ENCODE peak calls at places on chromosomes 1 and 21, in ten cellular contexts. F is transverse colon, X is thoracic aorta, E is GM10248, N is lung, V is esophagus squamous epithelium, R is astrocyte of the spinal cord, W is adrenal gland, O is endothelial cell, P is cardiac fibroblast. Y is an unnamed sample.

GRCh38 chr21:34885636-34886553 is 163.2 kb downstream of the RUNX1 start:
- DNase-seq in F (peak), X (no peak), E (no peak), N (no peak), V (no peak), R (peak), W (no peak), O (no peak), P (peak), Y (no peak)

GRCh38 chr1:37478890-37479254 is 4.5 kb downstream of the ZC3H12A start:
- DNase-seq in F (peak), X (no peak), E (no peak), N (no peak), V (no peak), R (peak), W (no peak), O (no peak), P (peak), Y (no peak)

GRCh38 chr1:109214695-109215623 is 1.2 kb downstream of the SARS1 start:
- DNase-seq in F (peak), X (no peak), E (peak), N (peak), V (no peak), R (peak), W (peak), O (no peak), P (peak), Y (peak)

GRCh38 chr1:31574749-31575372 is 1.5 kb upstream of the TINAGL1 start:
- DNase-seq in F (no peak), X (no peak), E (no peak), N (peak), V (no peak), R (no peak), W (no peak), O (no peak), P (no peak), Y (no peak)

GRCh38 chr1:179883040-179883501 is 986 bp downstream of the TOR1AIP1 start:
- DNase-seq in F (peak), X (no peak), E (peak), N (no peak), V (no peak), R (no peak), W (no peak), O (no peak), P (no peak), Y (no peak)

GRCh38 chr1:73839922-73840321 is 358.1 kb downstream of the LRRIQ3 start:
- DNase-seq in F (no peak), X (no peak), E (no peak), N (no peak), V (no peak), R (peak), W (peak), O (peak), P (peak), Y (no peak)

GRCh38 chr1:150150511-150151021 is 850 bp downstream of the PLEKHO1 start:
- DNase-seq in F (peak), X (no peak), E (no peak), N (no peak), V (no peak), R (no peak), W (no peak), O (peak), P (no peak), Y (no peak)

GRCh38 chr1:228372183-228373003 is 34.2 kb downstream of the TRIM11 start:
- DNase-seq in F (peak), X (no peak), E (no peak), N (no peak), V (no peak), R (no peak), W (peak), O (no peak), P (no peak), Y (no peak)

GRCh38 chr1:223628233-223628632 is 37.3 kb downstream of the CAPN8 start:
- DNase-seq in F (peak), X (no peak), E (peak), N (peak), V (no peak), R (peak), W (peak), O (peak), P (peak), Y (peak)

GRCh38 chr1:186325239-186325638 is 49.8 kb downstream of the TPR start:
- DNase-seq in F (no peak), X (no peak), E (no peak), N (no peak), V (no peak), R (peak), W (no peak), O (no peak), P (peak), Y (peak)
- TF ChIP-seq CTCF in F (no peak), X (no peak), E (no peak), N (no peak), V (peak), R (peak), W (no peak), O (no peak), P (peak), Y (peak)

DNA sequence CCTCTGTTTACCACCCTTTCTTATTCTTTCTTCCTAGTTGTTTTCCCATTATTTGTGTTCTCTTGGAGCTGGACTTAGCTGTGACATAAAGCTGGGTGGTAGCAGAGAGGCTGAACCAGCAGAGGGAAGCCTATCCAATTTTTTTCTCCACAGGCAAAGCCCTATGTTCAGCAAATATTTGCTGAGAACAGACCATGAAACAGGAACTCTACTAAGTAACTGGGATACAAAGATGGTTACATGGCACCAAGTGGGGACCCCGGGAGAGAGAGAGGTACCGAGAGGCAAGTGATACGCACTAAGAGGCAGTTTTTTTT is 6.6 kb downstream of the CFAP141 start:
- DNase-seq in F (no peak), X (no peak), E (no peak), N (no peak), V (no peak), R (no peak), W (no peak), O (no peak), P (no peak), Y (no peak)
- TF ChIP-seq CTCF in F (no peak), X (no peak), E (no peak), N (no peak), V (no peak), R (peak), W (no peak), O (no peak), P (no peak), Y (peak)

GRCh38 chr1:17245926-17246325 is 3.0 kb upstream of the PADI3 start:
- DNase-seq in F (no peak), X (no peak), E (no peak), N (no peak), V (no peak), R (no peak), W (peak), O (no peak), P (no peak), Y (no peak)

GRCh38 chr1:17251246-17251645 is 2.3 kb downstream of the PADI3 start:
- DNase-seq in F (no peak), X (no peak), E (no peak), N (no peak), V (no peak), R (no peak), W (no peak), O (no peak), P (no peak), Y (no peak)

GRCh38 chr1:17251699-17252376 is 2.9 kb downstream of the PADI3 start:
- DNase-seq in F (no peak), X (no peak), E (no peak), N (no peak), V (no peak), R (peak), W (no peak), O (no peak), P (no peak), Y (no peak)

GRCh38 chr1:17248781-17249180 is at the start of gene PADI3:
- DNase-seq in F (no peak), X (no peak), E (no peak), N (no peak), V (no peak), R (no peak), W (no peak), O (no peak), P (no peak), Y (no peak)

GRCh38 chr1:17250601-17251000 is 1.7 kb downstream of the PADI3 start:
- DNase-seq in F (peak), X (no peak), E (no peak), N (no peak), V (no peak), R (no peak), W (peak), O (no peak), P (no peak), Y (no peak)
- TF ChIP-seq CTCF in F (no peak), X (no peak), E (no peak), N (no peak), V (no peak), R (no peak), W (no peak), O (no peak), P (no peak), Y (no peak)

DNA sequence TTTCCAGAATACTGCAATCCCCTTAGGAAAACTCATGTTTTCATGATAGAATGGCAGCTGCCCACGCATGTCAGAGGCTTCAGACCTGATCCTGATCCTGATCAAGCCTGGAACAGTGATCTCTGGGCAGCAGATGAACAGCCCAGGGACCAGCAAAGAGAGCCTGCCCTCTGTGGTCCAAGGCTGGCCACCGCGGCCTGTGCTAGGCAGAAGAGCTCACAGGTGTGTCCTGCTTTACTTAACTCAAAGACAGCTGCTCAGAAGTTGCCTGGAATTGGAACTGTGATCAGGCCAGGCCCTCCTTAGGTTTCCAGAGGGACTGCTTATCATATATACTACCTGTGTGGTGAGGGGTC is 21.2 kb upstream of the BCAR3 start:
- DNase-seq in F (no peak), X (no peak), E (no peak), N (no peak), V (no peak), R (no peak), W (no peak), O (no peak), P (no peak), Y (no peak)
- TF ChIP-seq CTCF in F (no peak), X (no peak), E (peak), N (no peak), V (no peak), R (peak), W (no peak), O (no peak), P (no peak), Y (no peak)

DNA sequence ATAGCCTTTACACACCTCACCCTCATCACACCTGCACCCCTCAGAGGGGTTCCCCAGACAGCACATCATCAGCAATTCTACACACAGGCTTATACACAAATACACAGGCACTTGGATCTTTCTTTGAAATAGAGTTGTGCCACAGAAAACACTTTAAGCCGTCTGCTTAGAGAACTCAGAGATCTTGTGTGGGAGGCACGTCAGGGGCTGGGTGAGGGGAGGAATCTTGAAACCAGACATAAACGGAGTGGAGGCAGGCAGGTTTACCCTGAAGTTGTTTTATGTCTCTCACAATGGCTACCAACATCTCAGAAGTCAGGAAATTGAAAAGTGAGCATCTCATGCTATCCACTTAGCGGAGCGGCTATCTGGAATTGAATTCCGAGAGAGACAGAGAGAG is 151.9 kb upstream of the GJB5 start:
- DNase-seq in F (no peak), X (no peak), E (no peak), N (no peak), V (no peak), R (no peak), W (no peak), O (no peak), P (no peak), Y (no peak)
- TF ChIP-seq CTCF in F (no peak), X (no peak), E (no peak), N (no peak), V (no peak), R (no peak), W (no peak), O (no peak), P (no peak), Y (no peak)

DNA sequence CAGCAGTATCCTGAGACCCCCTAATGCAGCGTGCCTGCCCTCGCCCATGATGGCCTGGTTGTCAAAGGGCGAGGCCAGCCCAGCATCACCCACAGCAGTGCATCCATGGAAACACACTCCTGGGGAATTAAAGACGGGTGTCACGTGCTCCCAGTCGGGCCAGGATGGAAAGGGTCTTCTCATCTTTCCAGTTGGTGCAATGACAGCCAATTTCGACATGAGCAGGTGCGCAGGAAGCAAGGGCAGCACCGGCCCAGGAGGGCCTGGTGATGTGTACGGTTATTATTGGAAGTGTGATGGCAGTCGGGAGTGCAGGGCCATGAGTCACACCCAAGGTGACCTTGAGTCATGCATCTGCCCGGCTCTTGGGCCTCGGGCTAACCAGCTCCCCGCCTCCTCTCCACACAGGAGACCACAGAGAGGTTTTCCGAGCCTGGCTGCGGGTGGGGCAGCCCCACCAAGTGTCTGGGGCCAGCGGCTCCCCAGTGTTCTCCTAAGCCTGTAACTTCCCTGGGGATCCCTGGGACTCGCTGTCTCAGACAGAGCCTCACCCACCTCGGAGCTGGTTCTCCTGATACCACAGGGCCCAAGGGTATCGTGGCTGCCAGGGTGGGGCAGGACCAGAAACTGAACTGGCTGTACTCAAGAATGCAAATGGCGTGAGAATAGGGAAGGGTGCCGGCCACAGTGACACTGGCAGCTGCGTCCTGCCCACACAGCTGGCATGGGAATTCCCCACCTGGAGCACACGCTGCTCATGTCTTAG is 119.8 kb downstream of the SIK1 start:
- DNase-seq in F (peak), X (no peak), E (peak), N (no peak), V (no peak), R (peak), W (peak), O (no peak), P (peak), Y (no peak)
- TF ChIP-seq CTCF in F (no peak), X (no peak), E (no peak), N (no peak), V (no peak), R (no peak), W (no peak), O (no peak), P (no peak), Y (no peak)

GRCh38 chr1:94736549-94736948 is 83.6 kb upstream of the SLC44A3 start:
- DNase-seq in F (no peak), X (no peak), E (no peak), N (no peak), V (no peak), R (no peak), W (no peak), O (no peak), P (no peak), Y (no peak)

GRCh38 chr1:94737124-94737998 is 82.8 kb upstream of the SLC44A3 start:
- DNase-seq in F (no peak), X (no peak), E (no peak), N (no peak), V (no peak), R (peak), W (peak), O (no peak), P (peak), Y (no peak)

GRCh38 chr1:94739521-94740061 is 80.6 kb upstream of the SLC44A3 start:
- DNase-seq in F (no peak), X (no peak), E (no peak), N (no peak), V (no peak), R (peak), W (no peak), O (no peak), P (peak), Y (no peak)

GRCh38 chr1:94736073-94736472 is 84.1 kb upstream of the SLC44A3 start:
- DNase-seq in F (no peak), X (no peak), E (no peak), N (no peak), V (no peak), R (no peak), W (no peak), O (no peak), P (no peak), Y (no peak)

GRCh38 chr1:94738371-94738770 is 81.8 kb upstream of the SLC44A3 start:
- DNase-seq in F (no peak), X (no peak), E (no peak), N (no peak), V (no peak), R (no peak), W (no peak), O (no peak), P (no peak), Y (no peak)
- TF ChIP-seq CTCF in F (no peak), X (no peak), E (no peak), N (no peak), V (no peak), R (no peak), W (no peak), O (no peak), P (no peak), Y (no peak)

GRCh38 chr1:173470608-173471007 is 6.5 kb upstream of the PRDX6 start:
- DNase-seq in F (no peak), X (no peak), E (no peak), N (no peak), V (no peak), R (no peak), W (no peak), O (no peak), P (no peak), Y (no peak)

GRCh38 chr1:173469656-173470055 is 7.5 kb upstream of the PRDX6 start:
- DNase-seq in F (peak), X (no peak), E (no peak), N (no peak), V (no peak), R (no peak), W (no peak), O (no peak), P (no peak), Y (no peak)

DNA sequence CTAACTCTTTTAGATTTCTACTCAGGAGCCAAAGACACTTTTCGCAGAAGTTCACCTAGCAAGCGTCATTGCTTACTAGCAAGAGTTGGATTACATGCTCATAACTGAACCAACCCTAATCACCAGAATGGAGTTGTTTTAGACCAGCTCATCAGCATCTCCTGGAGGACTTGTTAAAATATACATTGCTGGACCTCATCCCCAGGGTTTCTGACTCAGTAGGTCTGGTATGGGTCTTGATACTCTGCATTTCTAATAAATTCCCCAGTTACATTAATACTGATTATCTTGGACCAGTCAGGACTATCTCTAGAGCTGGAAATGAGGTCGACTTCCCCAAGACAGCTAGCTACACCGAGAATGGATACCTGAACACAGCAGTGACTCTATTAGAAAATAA is 9.7 kb upstream of the PRDX6 start:
- DNase-seq in F (no peak), X (no peak), E (no peak), N (no peak), V (no peak), R (peak), W (no peak), O (no peak), P (no peak), Y (no peak)
- TF ChIP-seq CTCF in F (no peak), X (no peak), E (no peak), N (no peak), V (no peak), R (no peak), W (no peak), O (no peak), P (no peak), Y (no peak)

DNA sequence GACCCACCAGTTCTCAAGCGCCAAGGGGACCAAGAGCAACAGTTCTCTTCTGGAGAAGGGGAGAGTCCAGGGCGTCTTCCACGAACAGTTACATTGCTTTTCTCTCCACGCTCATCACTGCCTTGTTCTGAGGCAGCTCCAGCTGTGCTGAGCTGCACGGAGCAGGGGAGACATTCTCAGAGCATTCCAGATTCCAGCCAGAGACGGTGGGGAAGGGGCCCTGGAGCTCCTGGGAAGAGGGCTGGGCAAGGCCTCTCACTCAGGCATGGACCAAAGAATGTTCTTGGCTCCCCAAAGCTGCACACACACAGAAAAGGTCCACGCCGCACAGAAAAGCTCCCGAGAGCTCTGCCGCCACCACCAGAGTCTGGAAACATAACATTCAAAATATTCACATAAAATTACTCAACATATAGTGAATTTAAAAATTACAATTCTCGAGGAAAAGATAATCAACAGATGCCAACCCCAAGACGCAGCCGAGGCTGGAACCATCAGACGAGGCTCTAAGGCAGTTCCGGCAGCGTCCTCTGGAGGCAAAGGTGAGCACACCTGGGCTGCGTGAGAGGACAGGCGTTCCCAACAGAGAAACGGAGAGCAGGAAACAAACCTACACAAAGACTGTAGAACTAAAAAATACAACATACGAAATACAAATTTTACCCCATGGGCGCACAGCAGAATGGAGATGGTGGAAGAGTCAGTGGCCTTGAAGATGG is 40.5 kb downstream of the UBE2G2 start:
- DNase-seq in F (peak), X (no peak), E (no peak), N (no peak), V (no peak), R (no peak), W (no peak), O (no peak), P (no peak), Y (no peak)
- TF ChIP-seq CTCF in F (peak), X (no peak), E (no peak), N (no peak), V (peak), R (peak), W (no peak), O (no peak), P (peak), Y (peak)

Y was measured in HCT116.